ENCODE peak calls at places on chromosomes 1 and 21, in seven cellular contexts. S is uterus, T is body of pancreas, Q is cardiac muscle cell, B is prostate gland, J is fibroblast of lung, F is psoas muscle. U is an unnamed sample.

GRCh38 chr1:165327538-165327937 is 29.0 kb downstream of the LMX1A start:
- DNase-seq in S (no peak), T (no peak), Q (no peak), B (no peak), J (no peak), F (no peak), U (no peak)

GRCh38 chr1:25129380-25129779 is 102.9 kb downstream of the SYF2 start:
- DNase-seq in S (no peak), T (no peak), Q (no peak), B (no peak), J (no peak), F (no peak), U (no peak)

GRCh38 chr1:90839323-90839722 is 122.2 kb upstream of the BARHL2 start:
- DNase-seq in S (no peak), T (no peak), Q (no peak), B (no peak), J (no peak), F (no peak), U (no peak)

GRCh38 chr1:161487483-161487827 is 17.8 kb upstream of the FCGR2A start:
- DNase-seq in S (peak; percentile 31), T (peak; percentile 30), Q (peak; percentile 72), B (no peak), J (peak; percentile 39), F (no peak), U (no peak)

GRCh38 chr1:206550446-206550845 is 43.1 kb downstream of the RASSF5 start:
- DNase-seq in S (no peak), T (no peak), Q (no peak), B (no peak), J (no peak), F (no peak), U (no peak)

GRCh38 chr1:210024996-210025395 is 87.0 kb downstream of the SYT14 start:
- DNase-seq in S (no peak), T (no peak), Q (no peak), B (no peak), J (no peak), F (no peak), U (no peak)

GRCh38 chr1:108569097-108569728 is 9.3 kb downstream of the EEIG2 start:
- DNase-seq in S (no peak), T (no peak), Q (no peak), B (no peak), J (peak; percentile 25), F (no peak), U (no peak)

GRCh38 chr1:168509204-168509603 is 34.6 kb downstream of the XCL2 start:
- DNase-seq in S (no peak), T (no peak), Q (no peak), B (no peak), J (no peak), F (no peak), U (no peak)

GRCh38 chr1:150281221-150281757 is 1.1 kb upstream of the CIART start:
- DNase-seq in S (peak; percentile 83), T (peak; percentile 87), Q (peak; percentile 78), B (peak; percentile 67), J (peak; percentile 62), F (peak; percentile 85), U (peak; percentile 80)

GRCh38 chr1:43841511-43841910 is 92.1 kb upstream of the ARTN start:
- DNase-seq in S (no peak), T (no peak), Q (no peak), B (no peak), J (no peak), F (no peak), U (no peak)
- H3K4me3 ChIP-seq in S (no peak overlapping the region), T (no peak overlapping the region), Q (no peak overlapping the region), B (no peak overlapping the region), J (no peak overlapping the region), F (no peak overlapping the region), U (no peak overlapping the region)

GRCh38 chr1:244659694-244660093 is 6.8 kb downstream of the DESI2 start:
- DNase-seq in S (no peak), T (no peak), Q (no peak), B (no peak), J (no peak), F (no peak), U (no peak)

GRCh38 chr1:244662604-244663003 is 9.7 kb downstream of the DESI2 start:
- DNase-seq in S (no peak), T (no peak), Q (no peak), B (peak; percentile 64), J (no peak), F (no peak), U (no peak)

GRCh38 chr1:244664353-244664752 is 11.4 kb downstream of the DESI2 start:
- DNase-seq in S (no peak), T (no peak), Q (no peak), B (no peak), J (no peak), F (no peak), U (no peak)

GRCh38 chr1:244657421-244657820 is 4.5 kb downstream of the DESI2 start:
- DNase-seq in S (no peak), T (no peak), Q (no peak), B (no peak), J (no peak), F (no peak), U (no peak)

DNA sequence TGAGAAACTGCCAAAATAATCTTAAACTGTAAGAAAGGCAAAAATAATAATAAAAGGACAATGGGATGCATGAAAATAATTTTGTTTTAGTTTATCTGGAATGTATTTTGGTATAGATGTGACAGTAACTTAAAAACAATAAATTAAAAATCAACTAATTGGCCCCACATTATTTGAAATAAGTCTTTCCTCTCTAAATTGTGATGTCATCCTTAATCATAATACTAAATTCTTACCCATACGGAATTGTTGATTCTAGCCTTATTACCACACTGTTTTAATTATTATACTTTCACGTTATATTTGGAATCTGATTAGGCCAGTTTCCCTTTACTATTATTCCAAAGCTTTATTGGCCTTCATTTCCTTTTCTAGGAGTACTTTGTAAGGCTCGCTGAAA is 7.7 kb downstream of the DESI2 start:
- DNase-seq in S (no peak), T (no peak), Q (no peak), B (no peak), J (no peak), F (no peak), U (no peak)
- H3K4me1 ChIP-seq in S (no peaks in the 10 kb centered on the region), T (peaks cover 37% of the 10 kb centered on the region), Q (peaks cover 15% of the 10 kb centered on the region), B (peaks cover 3% of the 10 kb centered on the region), J (peaks cover 2% of the 10 kb centered on the region), F (peaks cover 50% of the 10 kb centered on the region), U (peaks cover 64% of the 10 kb centered on the region)

DNA sequence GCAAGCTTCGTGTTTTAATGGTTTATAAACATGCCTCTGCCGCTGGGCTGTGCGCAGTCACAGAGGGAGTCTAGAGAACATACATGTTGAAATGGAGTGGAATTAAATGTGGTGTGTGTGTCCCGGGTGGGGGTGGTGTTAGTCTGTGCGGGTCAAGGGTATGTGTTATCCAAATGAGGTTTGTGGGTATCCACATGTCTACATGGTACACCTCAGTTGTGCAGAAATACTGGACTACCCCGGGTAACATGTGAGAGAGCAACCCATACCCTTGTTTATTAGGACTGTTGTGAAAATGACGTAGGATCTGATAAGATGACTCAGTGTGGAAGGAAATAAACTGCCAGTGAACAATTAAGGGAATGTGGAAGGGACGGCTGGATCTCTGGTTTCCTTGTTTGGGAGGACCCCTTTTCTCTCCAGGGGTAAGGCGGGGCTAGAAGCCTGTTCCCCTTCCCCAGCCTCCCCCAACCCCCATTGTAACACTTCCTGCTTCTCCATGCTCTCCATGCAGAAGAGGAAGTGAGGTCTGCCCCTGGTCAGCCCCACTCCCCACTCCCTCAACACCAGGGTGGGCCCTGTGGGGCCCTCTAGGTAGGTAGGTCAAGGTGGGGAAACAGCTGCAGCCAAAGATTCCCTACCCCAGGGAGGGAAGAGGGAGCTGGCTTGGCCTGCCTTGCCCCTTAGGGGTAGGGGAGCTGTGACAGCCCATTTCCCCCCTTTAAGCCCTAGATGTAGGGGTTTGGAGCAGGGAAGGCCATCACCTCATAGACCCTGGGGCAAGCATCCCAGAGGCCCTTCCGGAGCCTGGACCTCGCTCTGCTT is 690 bp downstream of the EPS8L3 start:
- DNase-seq in S (peak; percentile 14), T (peak; percentile 2), Q (peak; percentile 86), B (no peak), J (peak; percentile 73), F (peak; percentile 12), U (peak; percentile 43)
- H3K4me3 ChIP-seq in S (no peak overlapping the region), T (no peak overlapping the region), Q (no peak overlapping the region), B (no peak overlapping the region), J (no peak overlapping the region), F (no peak overlapping the region), U (no peak overlapping the region)

DNA sequence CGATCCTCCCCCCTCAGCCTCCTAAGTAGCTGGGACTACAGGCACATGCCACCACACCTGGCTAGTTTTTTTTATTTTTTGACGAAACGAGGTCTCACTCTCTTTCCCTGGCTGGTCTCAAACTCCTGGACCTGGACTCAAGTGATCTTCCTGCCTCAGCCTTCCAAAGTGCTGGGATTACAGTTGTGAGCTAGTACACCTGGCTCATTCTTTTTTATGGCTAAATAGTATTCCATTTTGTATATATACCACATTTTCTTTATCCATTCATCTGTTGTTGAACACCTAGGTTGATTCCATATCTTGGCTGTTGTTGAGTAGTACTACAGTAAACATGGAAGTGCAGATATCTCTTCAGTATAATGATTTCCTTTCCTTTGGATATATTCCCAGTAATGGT is 62.3 kb upstream of the RCC1 start:
- DNase-seq in S (no peak), T (no peak), Q (no peak), B (no peak), J (no peak), F (no peak), U (no peak)
- H3K4me1 ChIP-seq in S (no peaks in the 10 kb centered on the region), T (no peaks in the 10 kb centered on the region), Q (peaks cover 4% of the 10 kb centered on the region), B (no peaks in the 10 kb centered on the region), J (no peaks in the 10 kb centered on the region), F (peaks cover 14% of the 10 kb centered on the region), U (peaks cover 4% of the 10 kb centered on the region)

GRCh38 chr21:46324390-46325072 is 575 bp downstream of the PCNT start:
- DNase-seq in S (peak; percentile 83), T (peak; percentile 87), Q (peak; percentile 91), B (peak; percentile 80), J (peak; percentile 70), F (peak; percentile 94), U (peak; percentile 89)

GRCh38 chr21:46326110-46326703 is 2.3 kb downstream of the PCNT start:
- DNase-seq in S (no peak), T (no peak), Q (no peak), B (no peak), J (no peak), F (no peak), U (no peak)

GRCh38 chr21:46323227-46323709 is 402 bp downstream of the C21orf58 start:
- DNase-seq in S (no peak), T (no peak), Q (no peak), B (no peak), J (peak; percentile 6), F (no peak), U (no peak)

GRCh38 chr21:46323710-46324389 is at the start of the genes C21orf58 and PCNT:
- DNase-seq in S (peak; percentile 96), T (peak; percentile 98), Q (peak; percentile 99), B (peak; percentile 97), J (peak; percentile 97), F (peak; percentile 99), U (peak; percentile 99)

DNA sequence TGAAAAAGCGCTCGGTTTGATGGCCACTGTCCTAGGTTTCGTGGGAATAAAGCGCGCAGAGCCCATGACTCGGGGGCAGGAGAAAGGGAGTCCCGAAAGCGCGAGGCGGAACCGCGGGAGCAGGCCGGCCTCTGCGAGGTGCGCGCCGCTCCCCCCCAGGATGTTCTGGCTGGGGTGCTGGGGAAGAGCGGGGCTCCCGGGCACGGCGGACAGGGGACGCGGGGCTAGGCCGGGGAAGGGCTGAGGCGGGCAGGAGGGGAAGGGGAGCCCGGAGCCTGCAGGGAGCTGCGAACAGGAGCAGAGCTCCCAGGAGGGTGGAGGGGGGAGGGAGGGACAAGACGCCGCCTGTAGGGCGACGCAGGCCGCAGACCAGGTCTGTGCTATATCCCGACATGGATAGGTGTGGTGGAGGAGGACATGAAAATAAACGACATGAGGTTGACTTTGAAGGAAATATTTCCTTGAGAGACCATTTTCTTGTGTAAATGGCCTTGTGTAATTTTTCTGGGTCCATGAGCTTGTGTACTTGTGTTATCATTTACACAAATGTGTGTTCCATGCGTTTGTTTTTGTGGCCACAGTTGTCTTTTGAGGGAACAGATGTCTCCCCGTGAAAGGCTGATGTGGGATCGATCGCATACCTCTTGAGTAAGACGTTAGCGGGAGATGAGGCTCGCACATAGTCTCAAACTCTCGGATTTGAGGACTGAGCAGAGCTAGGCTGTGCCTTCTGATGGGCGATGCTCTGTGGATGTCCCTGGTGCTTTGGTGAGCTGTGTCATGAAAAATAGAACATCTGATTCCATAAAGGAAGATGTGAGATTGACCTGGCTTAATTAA is 1.3 kb downstream of the PCNT start:
- DNase-seq in S (peak; percentile 28), T (peak; percentile 43), Q (peak; percentile 62), B (peak; percentile 46), J (peak; percentile 54), F (peak; percentile 68), U (peak; percentile 64)
- H3K4me3 ChIP-seq in S (peak overlapping the region; percentile 84), T (peak overlapping the region; percentile 64), Q (peak overlapping the region; percentile 86), B (peak overlapping the region; percentile 100), J (peak overlapping the region; percentile 74), F (peak overlapping the region; percentile 77), U (peak overlapping the region; percentile 85)